ENCODE peak calls at places on chromosomes 4 and X, in four cellular contexts. Y is lung microvascular endothelial cell, G is fibroblast of the aortic adventitia, U is thoracic aorta. H is an unnamed sample.

GRCh38 chr4:22315643-22316042 is 200.2 kb downstream of the ADGRA3 start:
- DNase-seq in U (no peak), Y (no peak), G (peak), H (no peak)

GRCh38 chrX:131068945-131069719 is 11.0 kb downstream of the ARHGAP36 start:
- DNase-seq in G (peak), Y (peak), U (no peak), H (peak)

GRCh38 chr4:158914178-158914577 is 145.4 kb downstream of the FNIP2 start:
- DNase-seq in G (peak), U (no peak), Y (no peak), H (no peak)

GRCh38 chrX:47217852-47218279 is 615 bp upstream of the CDK16 start:
- DNase-seq in Y (peak), G (peak), U (peak), H (peak)

GRCh38 chr4:21117771-21118170 is 417.5 kb downstream of the PACRGL start:
- DNase-seq in U (no peak), G (no peak), Y (no peak), H (no peak)

GRCh38 chr4:8078610-8079015 is 80.0 kb downstream of the ABLIM2 start:
- DNase-seq in Y (no peak), U (no peak), G (no peak), H (no peak)

GRCh38 chrX:1546601-1547275 is 9.8 kb upstream of the P2RY8 start:
- DNase-seq in U (no peak), G (no peak), Y (no peak), H (no peak)

GRCh38 chr4:184649971-184650855 is 675 bp downstream of the PRIMPOL start:
- DNase-seq in G (peak), U (no peak), Y (peak), H (peak)

GRCh38 chrX:154074199-154074598 is 23.3 kb downstream of the MECP2 start:
- DNase-seq in U (no peak), Y (no peak), G (peak), H (peak)

H was measured in cardiac muscle cell.